ENCODE peak calls at places on chromosome 10, in seven cellular contexts. One of them, this sample, is unnamed.
A peak's percentile ranks its signal among the peaks of the same experiment; 100 is the strongest.

GRCh38 chr10:637221-637620 is 52.2 kb downstream of the DIP2C start:
- DNase-seq in mesendoderm: no peak
- DNase-seq in stimulated activated naive CD4-positive, alpha-beta T cell: no peak
- DNase-seq in HTR-8/SVneo: no peak
- DNase-seq in adrenal gland: no peak
- DNase-seq in AG09309: no peak
- DNase-seq in memory B cell: no peak
- DNase-seq in this sample: no peak

GRCh38 chr10:11242443-11243386 is 225.0 kb downstream of the CELF2 start:
- DNase-seq in adrenal gland: no peak
- DNase-seq in mesendoderm: no peak
- DNase-seq in memory B cell: peak; percentile 22
- DNase-seq in AG09309: no peak
- DNase-seq in HTR-8/SVneo: no peak
- DNase-seq in stimulated activated naive CD4-positive, alpha-beta T cell: no peak
- DNase-seq in this sample: no peak

GRCh38 chr10:23918839-23919238 is 290.1 kb upstream of the KIAA1217 start:
- DNase-seq in AG09309: no peak
- DNase-seq in HTR-8/SVneo: no peak
- DNase-seq in adrenal gland: no peak
- DNase-seq in stimulated activated naive CD4-positive, alpha-beta T cell: no peak
- DNase-seq in memory B cell: no peak
- DNase-seq in mesendoderm: peak; percentile 93
- DNase-seq in this sample: no peak

GRCh38 chr10:46106410-46107255 is 60.6 kb upstream of the MSMB start:
- DNase-seq in HTR-8/SVneo: peak; percentile 58
- DNase-seq in adrenal gland: peak; percentile 44
- DNase-seq in memory B cell: no peak
- DNase-seq in AG09309: no peak
- DNase-seq in mesendoderm: peak; percentile 87
- DNase-seq in stimulated activated naive CD4-positive, alpha-beta T cell: peak; percentile 29
- DNase-seq in this sample: no peak

GRCh38 chr10:82378146-82378545 is 503.2 kb downstream of the NRG3 start:
- DNase-seq in AG09309: no peak
- DNase-seq in adrenal gland: peak; percentile 75
- DNase-seq in mesendoderm: no peak
- DNase-seq in stimulated activated naive CD4-positive, alpha-beta T cell: no peak
- DNase-seq in HTR-8/SVneo: no peak
- DNase-seq in memory B cell: no peak
- DNase-seq in this sample: no peak

GRCh38 chr10:98425511-98426352 is 10.8 kb upstream of the PYROXD2 start:
- DNase-seq in AG09309: no peak
- DNase-seq in adrenal gland: peak; percentile 59
- DNase-seq in stimulated activated naive CD4-positive, alpha-beta T cell: peak; percentile 11
- DNase-seq in HTR-8/SVneo: peak; percentile 52
- DNase-seq in mesendoderm: peak; percentile 75
- DNase-seq in memory B cell: peak; percentile 28
- DNase-seq in this sample: peak; percentile 26

GRCh38 chr10:79400567-79401004 is 44.8 kb downstream of the ZCCHC24 start:
- DNase-seq in AG09309: no peak
- DNase-seq in mesendoderm: peak; percentile 57
- DNase-seq in stimulated activated naive CD4-positive, alpha-beta T cell: peak; percentile 3
- DNase-seq in memory B cell: peak; percentile 17
- DNase-seq in HTR-8/SVneo: peak; percentile 50
- DNase-seq in adrenal gland: peak; percentile 58
- DNase-seq in this sample: no peak

GRCh38 chr10:74799840-74800239 is 26.6 kb upstream of the KAT6B start:
- DNase-seq in memory B cell: no peak
- DNase-seq in mesendoderm: no peak
- DNase-seq in HTR-8/SVneo: no peak
- DNase-seq in adrenal gland: no peak
- DNase-seq in stimulated activated naive CD4-positive, alpha-beta T cell: no peak
- DNase-seq in AG09309: peak; percentile 51
- DNase-seq in this sample: no peak

GRCh38 chr10:79079490-79080355 is 11.0 kb downstream of the ZMIZ1 start:
- DNase-seq in mesendoderm: peak; percentile 57
- DNase-seq in AG09309: no peak
- DNase-seq in stimulated activated naive CD4-positive, alpha-beta T cell: no peak
- DNase-seq in HTR-8/SVneo: no peak
- DNase-seq in adrenal gland: peak; percentile 53
- DNase-seq in memory B cell: no peak
- DNase-seq in this sample: no peak

GRCh38 chr10:59807629-59808620 is 54.7 kb upstream of the MRLN start:
- DNase-seq in mesendoderm: no peak
- DNase-seq in adrenal gland: no peak
- DNase-seq in AG09309: no peak
- DNase-seq in stimulated activated naive CD4-positive, alpha-beta T cell: no peak
- DNase-seq in memory B cell: no peak
- DNase-seq in HTR-8/SVneo: no peak
- DNase-seq in this sample: no peak

GRCh38 chr10:31830887-31831286 is 97.7 kb downstream of the ARHGAP12 start:
- DNase-seq in adrenal gland: no peak
- DNase-seq in HTR-8/SVneo: peak; percentile 5
- DNase-seq in stimulated activated naive CD4-positive, alpha-beta T cell: no peak
- DNase-seq in AG09309: no peak
- DNase-seq in memory B cell: no peak
- DNase-seq in mesendoderm: no peak
- DNase-seq in this sample: no peak

GRCh38 chr10:127525686-127526085 is 23.4 kb upstream of the NPS start:
- DNase-seq in stimulated activated naive CD4-positive, alpha-beta T cell: no peak
- DNase-seq in memory B cell: no peak
- DNase-seq in adrenal gland: no peak
- DNase-seq in mesendoderm: no peak
- DNase-seq in HTR-8/SVneo: no peak
- DNase-seq in AG09309: no peak
- DNase-seq in this sample: no peak

GRCh38 chr10:24406809-24407483 is 198.0 kb downstream of the KIAA1217 start:
- DNase-seq in stimulated activated naive CD4-positive, alpha-beta T cell: no peak
- DNase-seq in mesendoderm: no peak
- DNase-seq in HTR-8/SVneo: no peak
- DNase-seq in AG09309: no peak
- DNase-seq in memory B cell: no peak
- DNase-seq in adrenal gland: no peak
- DNase-seq in this sample: no peak

GRCh38 chr10:75441196-75441595 is 9.8 kb downstream of the LRMDA start:
- DNase-seq in AG09309: no peak
- DNase-seq in mesendoderm: no peak
- DNase-seq in HTR-8/SVneo: no peak
- DNase-seq in adrenal gland: peak; percentile 15
- DNase-seq in memory B cell: no peak
- DNase-seq in stimulated activated naive CD4-positive, alpha-beta T cell: no peak
- DNase-seq in this sample: no peak

GRCh38 chr10:22086730-22087364 is 83.3 kb upstream of the DNAJC1 start:
- DNase-seq in stimulated activated naive CD4-positive, alpha-beta T cell: no peak
- DNase-seq in mesendoderm: peak; percentile 79
- DNase-seq in memory B cell: no peak
- DNase-seq in HTR-8/SVneo: peak; percentile 15
- DNase-seq in AG09309: peak; percentile 21
- DNase-seq in adrenal gland: peak; percentile 81
- DNase-seq in this sample: no peak

GRCh38 chr10:78578929-78579328 is 489.8 kb upstream of the ZMIZ1 start:
- DNase-seq in memory B cell: no peak
- DNase-seq in mesendoderm: no peak
- DNase-seq in HTR-8/SVneo: no peak
- DNase-seq in stimulated activated naive CD4-positive, alpha-beta T cell: no peak
- DNase-seq in adrenal gland: no peak
- DNase-seq in AG09309: no peak
- DNase-seq in this sample: no peak

GRCh38 chr10:98196985-98197384 is 62.5 kb downstream of the R3HCC1L start:
- DNase-seq in HTR-8/SVneo: no peak
- DNase-seq in AG09309: no peak
- DNase-seq in adrenal gland: peak; percentile 39
- DNase-seq in stimulated activated naive CD4-positive, alpha-beta T cell: no peak
- DNase-seq in mesendoderm: no peak
- DNase-seq in memory B cell: no peak
- DNase-seq in this sample: no peak

GRCh38 chr10:1487288-1487687 is 250.0 kb downstream of the ADARB2 start:
- DNase-seq in mesendoderm: no peak
- DNase-seq in memory B cell: no peak
- DNase-seq in HTR-8/SVneo: no peak
- DNase-seq in adrenal gland: no peak
- DNase-seq in AG09309: no peak
- DNase-seq in stimulated activated naive CD4-positive, alpha-beta T cell: no peak
- DNase-seq in this sample: no peak

GRCh38 chr10:2972216-2972615 is 95.1 kb upstream of the PFKP start:
- DNase-seq in mesendoderm: no peak
- DNase-seq in stimulated activated naive CD4-positive, alpha-beta T cell: no peak
- DNase-seq in memory B cell: no peak
- DNase-seq in HTR-8/SVneo: no peak
- DNase-seq in AG09309: no peak
- DNase-seq in adrenal gland: no peak
- DNase-seq in this sample: no peak

GRCh38 chr10:34985823-34986222 is 104.3 kb downstream of the CUL2 start:
- DNase-seq in mesendoderm: peak; percentile 59
- DNase-seq in HTR-8/SVneo: peak; percentile 69
- DNase-seq in adrenal gland: no peak
- DNase-seq in AG09309: no peak
- DNase-seq in memory B cell: no peak
- DNase-seq in stimulated activated naive CD4-positive, alpha-beta T cell: no peak
- DNase-seq in this sample: no peak

GRCh38 chr10:86657396-86658011 is 3.2 kb downstream of the OPN4 start:
- DNase-seq in adrenal gland: peak; percentile 18
- DNase-seq in memory B cell: no peak
- DNase-seq in mesendoderm: no peak
- DNase-seq in HTR-8/SVneo: no peak
- DNase-seq in stimulated activated naive CD4-positive, alpha-beta T cell: no peak
- DNase-seq in AG09309: no peak
- DNase-seq in this sample: no peak

GRCh38 chr10:78605800-78606350 is 462.9 kb upstream of the ZMIZ1 start:
- DNase-seq in HTR-8/SVneo: no peak
- DNase-seq in AG09309: no peak
- DNase-seq in adrenal gland: no peak
- DNase-seq in memory B cell: no peak
- DNase-seq in mesendoderm: no peak
- DNase-seq in stimulated activated naive CD4-positive, alpha-beta T cell: no peak
- DNase-seq in this sample: no peak

GRCh38 chr10:86481761-86482160 is 39.8 kb downstream of the WAPL start:
- DNase-seq in stimulated activated naive CD4-positive, alpha-beta T cell: no peak
- DNase-seq in memory B cell: no peak
- DNase-seq in mesendoderm: no peak
- DNase-seq in adrenal gland: no peak
- DNase-seq in HTR-8/SVneo: no peak
- DNase-seq in AG09309: no peak
- DNase-seq in this sample: no peak

GRCh38 chr10:119933179-119933578 is 40.6 kb downstream of the SEC23IP start:
- DNase-seq in HTR-8/SVneo: peak; percentile 13
- DNase-seq in mesendoderm: peak; percentile 87
- DNase-seq in adrenal gland: no peak
- DNase-seq in memory B cell: no peak
- DNase-seq in stimulated activated naive CD4-positive, alpha-beta T cell: no peak
- DNase-seq in AG09309: no peak
- DNase-seq in this sample: no peak

GRCh38 chr10:90930070-90930837 is 9.4 kb upstream of the ANKRD1 start:
- DNase-seq in adrenal gland: peak; percentile 28
- DNase-seq in memory B cell: no peak
- DNase-seq in AG09309: peak; percentile 78
- DNase-seq in HTR-8/SVneo: peak; percentile 52
- DNase-seq in mesendoderm: peak; percentile 95
- DNase-seq in stimulated activated naive CD4-positive, alpha-beta T cell: no peak
- DNase-seq in this sample: no peak

GRCh38 chr10:34666008-34666700 is 148.9 kb downstream of the PARD3 start:
- DNase-seq in stimulated activated naive CD4-positive, alpha-beta T cell: no peak
- DNase-seq in AG09309: peak; percentile 86
- DNase-seq in HTR-8/SVneo: peak; percentile 91
- DNase-seq in memory B cell: no peak
- DNase-seq in adrenal gland: peak; percentile 68
- DNase-seq in mesendoderm: peak; percentile 91
- DNase-seq in this sample: no peak

GRCh38 chr10:14285941-14286555 is 44.7 kb downstream of the FRMD4A start:
- DNase-seq in HTR-8/SVneo: no peak
- DNase-seq in stimulated activated naive CD4-positive, alpha-beta T cell: no peak
- DNase-seq in mesendoderm: no peak
- DNase-seq in memory B cell: no peak
- DNase-seq in adrenal gland: no peak
- DNase-seq in AG09309: no peak
- DNase-seq in this sample: no peak

GRCh38 chr10:80191589-80192270 is 13.6 kb downstream of the ANXA11 start:
- DNase-seq in mesendoderm: no peak
- DNase-seq in stimulated activated naive CD4-positive, alpha-beta T cell: no peak
- DNase-seq in adrenal gland: no peak
- DNase-seq in memory B cell: no peak
- DNase-seq in AG09309: no peak
- DNase-seq in HTR-8/SVneo: no peak
- DNase-seq in this sample: no peak

GRCh38 chr10:68848281-68848680 is 20.9 kb downstream of the STOX1 start:
- DNase-seq in HTR-8/SVneo: no peak
- DNase-seq in memory B cell: no peak
- DNase-seq in mesendoderm: no peak
- DNase-seq in adrenal gland: no peak
- DNase-seq in AG09309: no peak
- DNase-seq in stimulated activated naive CD4-positive, alpha-beta T cell: no peak
- DNase-seq in this sample: no peak

GRCh38 chr10:104028146-104028545 is 57.5 kb downstream of the COL17A1 start:
- DNase-seq in adrenal gland: no peak
- DNase-seq in memory B cell: no peak
- DNase-seq in HTR-8/SVneo: no peak
- DNase-seq in AG09309: no peak
- DNase-seq in mesendoderm: peak; percentile 69
- DNase-seq in stimulated activated naive CD4-positive, alpha-beta T cell: no peak
- DNase-seq in this sample: no peak

GRCh38 chr10:23702977-23703414 is 264.1 kb downstream of the OTUD1 start:
- DNase-seq in mesendoderm: peak; percentile 92
- DNase-seq in AG09309: peak; percentile 23
- DNase-seq in adrenal gland: peak; percentile 70
- DNase-seq in stimulated activated naive CD4-positive, alpha-beta T cell: peak; percentile 31
- DNase-seq in memory B cell: peak; percentile 7
- DNase-seq in HTR-8/SVneo: peak; percentile 24
- DNase-seq in this sample: no peak